ENCODE peak calls at places on chromosomes 11 and 22, in eight cellular contexts. One of them, this sample, is unnamed.

GRCh38 chr22:39496131-39496838 is 5.8 kb upstream of the MIEF1 start:
- DNase-seq in tibial artery: peak; percentile 72
- DNase-seq in AG04450: no peak
- DNase-seq in A172: no peak
- DNase-seq in uterus: peak; percentile 49
- DNase-seq in NCI-H2029: peak; percentile 22
- DNase-seq in choroid plexus epithelial cell: peak; percentile 85
- DNase-seq in ACHN: peak; percentile 60
- DNase-seq in this sample: peak; percentile 79

GRCh38 chr11:65524010-65524746 is 705 bp upstream of the SCYL1 start:
- DNase-seq in tibial artery: peak; percentile 67
- DNase-seq in AG04450: no peak
- DNase-seq in A172: no peak
- DNase-seq in uterus: peak; percentile 70
- DNase-seq in NCI-H2029: no peak
- DNase-seq in choroid plexus epithelial cell: no peak
- DNase-seq in ACHN: no peak
- DNase-seq in this sample: no peak

GRCh38 chr22:43504666-43505261 is 93.0 kb downstream of the MPPED1 start:
- DNase-seq in tibial artery: no peak
- DNase-seq in AG04450: no peak
- DNase-seq in A172: no peak
- DNase-seq in uterus: no peak
- DNase-seq in NCI-H2029: no peak
- DNase-seq in choroid plexus epithelial cell: no peak
- DNase-seq in ACHN: no peak
- DNase-seq in this sample: no peak

GRCh38 chr11:128210148-128210940 is 377.0 kb downstream of the ETS1 start:
- DNase-seq in tibial artery: no peak
- DNase-seq in AG04450: peak; percentile 72
- DNase-seq in A172: peak; percentile 98
- DNase-seq in uterus: peak; percentile 44
- DNase-seq in NCI-H2029: no peak
- DNase-seq in choroid plexus epithelial cell: peak; percentile 96
- DNase-seq in ACHN: peak; percentile 97
- DNase-seq in this sample: peak; percentile 100

GRCh38 chr11:121163658-121164308 is 62.7 kb downstream of the TECTA start:
- DNase-seq in tibial artery: no peak
- DNase-seq in AG04450: no peak
- DNase-seq in A172: no peak
- DNase-seq in uterus: no peak
- DNase-seq in NCI-H2029: no peak
- DNase-seq in choroid plexus epithelial cell: no peak
- DNase-seq in ACHN: no peak
- DNase-seq in this sample: no peak

GRCh38 chr22:40919446-40919845 is 31.7 kb upstream of the RBX1 start:
- DNase-seq in tibial artery: no peak
- DNase-seq in AG04450: no peak
- DNase-seq in A172: no peak
- DNase-seq in uterus: no peak
- DNase-seq in NCI-H2029: no peak
- DNase-seq in choroid plexus epithelial cell: no peak
- DNase-seq in ACHN: no peak
- DNase-seq in this sample: peak; percentile 14

GRCh38 chr22:19120829-19121630 is 1.2 kb downstream of the DGCR2 start:
- DNase-seq in tibial artery: no peak
- DNase-seq in AG04450: no peak
- DNase-seq in A172: peak; percentile 58
- DNase-seq in uterus: no peak
- DNase-seq in NCI-H2029: no peak
- DNase-seq in choroid plexus epithelial cell: peak; percentile 41
- DNase-seq in ACHN: peak; percentile 74
- DNase-seq in this sample: peak; percentile 21

GRCh38 chr11:57460017-57460755 is at the start of gene RTN4RL2:
- DNase-seq in tibial artery: peak; percentile 30
- DNase-seq in AG04450: no peak
- DNase-seq in A172: peak; percentile 41
- DNase-seq in uterus: peak; percentile 35
- DNase-seq in NCI-H2029: peak; percentile 50
- DNase-seq in choroid plexus epithelial cell: peak; percentile 37
- DNase-seq in ACHN: peak; percentile 46
- DNase-seq in this sample: peak; percentile 32

GRCh38 chr11:45964911-45965389 is 42.5 kb downstream of the LARGE2 start:
- DNase-seq in tibial artery: peak; percentile 59
- DNase-seq in AG04450: peak; percentile 66
- DNase-seq in A172: peak; percentile 74
- DNase-seq in uterus: peak; percentile 64
- DNase-seq in NCI-H2029: peak; percentile 65
- DNase-seq in choroid plexus epithelial cell: peak; percentile 91
- DNase-seq in ACHN: peak; percentile 72
- DNase-seq in this sample: peak; percentile 89

This sample was measured in cardiac fibroblast.